ENCODE peak calls at places on chromosomes 6 and 20, in four cellular contexts. N is CD8-positive, alpha-beta T cell; S is prostate gland; E is sigmoid colon. W is an unnamed sample. For H3K4me1, the result is how much of the 10 kb centered on the place peaks cover.

GRCh38 chr6:99289701-99290100 is 59.8 kb downstream of the FAXC start:
- DNase-seq in N (no peak), S (no peak), E (no peak), W (no peak)

GRCh38 chr20:3751664-3752385 is 15.7 kb downstream of the ADISSP start:
- DNase-seq in S (no peak), N (peak), E (peak), W (peak)

GRCh38 chr20:32877507-32877906 is 18.8 kb downstream of the EFCAB8 start:
- DNase-seq in E (peak), N (no peak), S (no peak), W (no peak)

GRCh38 chr6:31908791-31909190 is 6.9 kb upstream of the ZBTB12 start:
- DNase-seq in E (no peak), N (no peak), S (no peak), W (no peak)

GRCh38 chr20:1423625-1424106 is 30.8 kb upstream of the FKBP1A start:
- DNase-seq in E (no peak), N (no peak), S (peak), W (no peak)

GRCh38 chr6:19424853-19425252 is 412.3 kb upstream of the ID4 start:
- DNase-seq in E (no peak), S (no peak), N (no peak), W (no peak)

GRCh38 chr6:38110407-38111025 is 291.0 kb downstream of the ZFAND3 start:
- DNase-seq in E (no peak), N (no peak), S (no peak), W (no peak)

GRCh38 chr6:155142902-155143609 is 120.8 kb upstream of the CLDN20 start:
- DNase-seq in E (no peak), N (no peak), S (no peak), W (no peak)

GRCh38 chr6:71035871-71036270 is 79.0 kb upstream of the B3GAT2 start:
- DNase-seq in E (no peak), N (no peak), S (no peak), W (no peak)

GRCh38 chr6:29728173-29728879 is 5.1 kb downstream of the HLA-F start:
- DNase-seq in E (no peak), S (no peak), N (no peak), W (no peak)

GRCh38 chr20:10665791-10666190 is 8.0 kb downstream of the JAG1 start:
- DNase-seq in E (peak), N (no peak), S (peak), W (no peak)

GRCh38 chr6:118784641-118785164 is 109.2 kb upstream of the ASF1A start:
- DNase-seq in E (no peak), S (no peak), N (no peak), W (no peak)

GRCh38 chr20:2955257-2955950 is 82.1 kb downstream of the PTPRA start:
- DNase-seq in E (no peak), S (no peak), N (no peak), W (no peak)

GRCh38 chr20:37775200-37775599 is 81.4 kb downstream of the CTNNBL1 start:
- DNase-seq in E (no peak), N (no peak), S (no peak), W (no peak)

GRCh38 chr20:37774143-37774542 is 80.3 kb downstream of the CTNNBL1 start:
- DNase-seq in N (no peak), S (no peak), E (no peak), W (no peak)

GRCh38 chr20:37770908-37771307 is 77.1 kb downstream of the CTNNBL1 start:
- DNase-seq in S (no peak), E (no peak), N (no peak), W (no peak)

GRCh38 chr20:37776049-37776448 is 82.2 kb downstream of the CTNNBL1 start:
- DNase-seq in S (no peak), N (no peak), E (no peak), W (no peak)

DNA sequence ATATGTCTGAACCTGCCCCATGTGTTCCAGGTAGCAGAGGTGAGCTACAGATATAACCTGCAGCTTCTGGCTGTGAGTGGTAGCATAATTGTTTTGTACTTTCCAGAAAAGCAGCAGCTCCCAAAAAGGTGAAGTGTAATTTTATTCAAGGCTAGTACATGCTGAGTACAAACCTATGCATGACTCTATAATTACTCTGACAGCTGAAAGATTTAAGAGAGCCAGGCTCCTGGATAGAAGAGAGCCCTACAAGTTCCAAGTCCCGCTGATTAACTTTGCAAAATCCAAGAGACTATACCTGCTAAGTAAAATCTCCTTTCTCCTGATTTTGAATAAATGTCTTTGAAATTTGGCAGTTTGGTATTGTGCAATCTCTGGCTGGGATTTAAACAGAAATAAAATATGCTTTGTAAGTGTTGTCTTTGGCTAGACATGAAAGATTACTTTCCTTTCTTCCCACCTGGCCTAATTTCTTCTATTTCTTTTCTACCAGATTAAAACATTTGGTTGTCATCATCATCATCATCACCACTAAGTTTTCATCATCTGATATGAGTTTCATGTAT is 79.5 kb downstream of the CTNNBL1 start:
- DNase-seq in E (no peak), N (no peak), S (no peak), W (no peak)
- H3K4me1 ChIP-seq in E (under half), N (under half), S (under half), W (under half)

GRCh38 chr6:158565482-158566040 is 5.7 kb downstream of the TMEM181 start:
- DNase-seq in N (no peak), E (no peak), S (no peak), W (no peak)
- TF ChIP-seq CTCF in N (no peak), E (no peak), S (no peak), W (no peak)

GRCh38 chr6:42179956-42180335 is 6.8 kb downstream of the GUCA1A start:
- DNase-seq in S (no peak), E (no peak), N (no peak), W (no peak)

GRCh38 chr6:42176981-42177380 is 3.8 kb downstream of the GUCA1A start:
- DNase-seq in E (no peak), S (no peak), N (no peak), W (no peak)

GRCh38 chr6:42175860-42176259 is 2.7 kb downstream of the GUCA1A start:
- DNase-seq in N (no peak), S (no peak), E (no peak), W (no peak)

GRCh38 chr6:42179261-42179955 is 6.2 kb downstream of the GUCA1A start:
- DNase-seq in N (no peak), S (no peak), E (no peak), W (no peak)

GRCh38 chr6:42177514-42178364 is 4.6 kb downstream of the GUCA1A start:
- DNase-seq in E (no peak), N (no peak), S (no peak), W (no peak)
- H3K4me3 ChIP-seq in E (no peak), N (no peak), S (no peak), W (no peak)

DNA sequence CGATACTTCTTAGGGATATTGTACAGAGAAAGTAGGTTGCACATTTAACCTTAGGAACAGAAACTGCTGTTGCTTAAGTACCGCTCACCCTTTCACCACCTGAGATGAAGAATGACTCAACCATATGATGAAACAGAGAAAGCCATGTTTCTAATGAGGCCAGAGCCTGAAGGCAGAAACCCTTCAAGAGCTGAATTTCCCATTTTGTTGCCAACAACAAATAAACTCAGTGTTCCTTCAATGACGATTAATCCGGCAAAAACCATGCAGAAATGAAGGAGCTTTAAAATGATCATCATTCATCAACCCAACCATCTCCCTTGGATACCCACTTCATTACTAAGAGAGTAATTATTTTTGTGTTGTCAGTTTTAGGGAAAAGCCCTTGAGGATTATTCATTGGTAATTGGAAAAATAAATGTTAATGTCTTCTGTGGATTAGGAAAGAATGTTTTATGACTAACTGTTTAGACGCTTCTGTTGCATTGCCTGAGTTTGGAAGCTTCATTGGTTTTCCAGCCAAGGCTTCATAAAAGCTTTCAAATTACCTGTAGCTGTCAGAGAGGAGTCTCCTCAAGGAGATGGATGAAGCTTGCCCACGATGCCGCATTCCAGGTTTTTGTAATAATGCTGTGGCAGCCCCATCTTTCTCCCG is 112.1 kb upstream of the IYD start:
- DNase-seq in S (no peak), N (no peak), E (no peak), W (no peak)
- H3K4me1 ChIP-seq in S (under half), N (under half), E (under half), W (under half)

GRCh38 chr20:58719971-58720371 is 27.4 kb downstream of the NPEPL1 start:
- DNase-seq in S (peak), N (no peak), E (peak), W (peak)
- TF ChIP-seq CTCF in S (no peak), N (no peak), E (no peak), W (no peak)

DNA sequence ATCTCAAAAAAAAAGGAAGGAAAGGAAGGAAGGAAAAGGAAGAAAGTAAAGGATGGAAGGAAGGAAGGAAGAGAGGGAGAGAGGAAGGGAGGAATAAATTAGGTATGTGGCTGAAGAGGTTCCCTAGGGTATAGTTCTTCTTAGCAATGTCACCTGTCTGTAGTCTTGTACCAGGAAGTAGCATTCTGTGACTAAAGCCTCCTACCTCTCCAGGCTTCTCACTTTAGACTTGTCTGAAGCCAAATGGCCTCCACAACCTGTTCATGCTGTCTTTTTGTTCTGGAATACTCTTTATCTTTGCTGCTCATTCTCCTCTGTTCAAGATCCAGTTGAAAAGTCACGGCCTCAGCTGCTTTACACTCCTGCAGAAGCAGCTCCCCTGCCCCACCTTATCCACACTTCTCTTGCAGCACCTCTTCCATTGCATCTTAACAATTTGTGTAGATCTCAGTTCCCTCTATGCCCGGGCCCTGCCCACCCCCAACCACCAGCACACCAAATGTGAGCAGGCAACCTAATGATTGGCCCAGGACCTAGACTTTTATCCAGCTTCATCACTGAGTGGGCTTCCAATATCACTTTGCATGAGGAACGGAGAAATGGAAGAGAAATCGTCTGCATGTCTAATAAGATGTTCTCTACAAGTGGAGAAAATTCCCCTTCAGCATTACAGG is 19.1 kb downstream of the GCNT2 start:
- DNase-seq in E (no peak), N (no peak), S (no peak), W (no peak)
- H3K4me3 ChIP-seq in E (no peak), N (no peak), S (no peak), W (no peak)

GRCh38 chr20:50921055-50921454 is 10.2 kb downstream of the ADNP start:
- DNase-seq in E (no peak), N (no peak), S (no peak), W (no peak)

GRCh38 chr20:50916934-50917333 is 14.3 kb downstream of the ADNP start:
- DNase-seq in S (no peak), E (no peak), N (no peak), W (no peak)

GRCh38 chr20:50918403-50918802 is 12.8 kb downstream of the ADNP start:
- DNase-seq in S (no peak), E (no peak), N (no peak), W (no peak)

GRCh38 chr20:50921783-50922501 is 9.3 kb downstream of the ADNP start:
- DNase-seq in N (no peak), S (no peak), E (no peak), W (no peak)

DNA sequence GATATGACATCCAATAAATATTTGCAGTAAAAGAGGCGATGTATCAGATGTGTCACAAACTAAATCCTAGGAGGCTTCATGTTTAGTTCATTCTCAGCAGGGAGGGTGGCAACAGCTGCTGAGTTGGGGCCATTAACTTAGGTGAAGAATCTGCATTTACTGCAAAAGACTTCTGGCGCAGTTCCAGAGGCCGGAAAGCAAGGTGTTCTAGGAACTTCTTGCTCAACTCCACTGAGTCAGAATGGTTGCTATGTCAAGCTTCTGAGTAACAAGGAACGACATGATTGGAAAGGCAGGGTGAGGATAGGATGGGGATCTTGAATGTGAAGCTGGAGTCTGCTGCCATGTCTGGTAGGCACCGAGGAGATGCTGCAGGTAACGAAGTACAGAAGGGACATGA is 11.7 kb downstream of the ADNP start:
- DNase-seq in E (peak), S (peak), N (no peak), W (no peak)
- H3K4me1 ChIP-seq in E (under half), S (under half), N (half or more), W (under half)

DNA sequence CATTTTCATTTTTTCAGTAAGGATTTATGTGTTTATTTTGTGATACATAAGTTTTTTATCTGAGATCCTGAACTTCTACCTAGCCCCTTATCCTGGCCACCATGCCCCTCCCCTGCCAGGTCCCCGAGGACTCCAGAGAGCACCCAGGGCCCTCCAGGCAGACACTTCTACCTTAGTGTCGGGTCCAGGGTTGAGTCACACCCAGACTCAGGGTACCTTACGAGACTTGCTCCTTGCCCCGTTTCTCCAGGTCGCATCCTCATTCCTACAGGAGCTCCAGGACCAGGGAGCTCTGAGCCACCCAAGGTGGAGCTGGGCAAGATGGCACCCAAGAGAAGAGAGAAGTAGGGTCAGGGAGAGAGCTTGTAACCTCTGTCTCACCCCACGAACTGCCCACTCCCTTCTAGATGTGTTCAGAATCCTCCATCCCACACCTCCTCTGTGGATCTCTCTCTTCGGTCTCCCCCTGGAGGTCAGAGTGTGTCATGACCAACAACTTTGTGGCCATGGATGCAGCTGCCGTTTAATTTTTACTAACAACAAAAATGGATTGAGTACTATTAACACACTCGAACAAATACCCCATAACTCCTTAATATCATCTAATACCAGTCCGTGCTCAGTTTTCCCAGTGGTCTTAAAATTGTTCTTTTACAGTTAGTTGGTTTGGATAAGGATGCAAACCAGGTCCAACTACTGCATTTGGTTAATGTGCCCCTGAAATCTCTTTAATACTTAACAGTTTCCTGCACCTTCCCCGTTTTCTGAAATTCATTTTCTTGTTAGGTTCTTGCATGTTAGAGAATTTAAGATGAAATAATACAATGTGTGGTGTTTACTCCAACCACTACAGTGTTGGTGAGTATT is 130.6 kb upstream of the INSM1 start:
- DNase-seq in E (no peak), N (no peak), S (peak), W (no peak)
- TF ChIP-seq CTCF in E (peak), N (peak), S (peak), W (peak)

GRCh38 chr6:67889682-67889995 is 745.4 kb upstream of the ADGRB3 start:
- DNase-seq in S (no peak), E (no peak), N (no peak), W (no peak)
- H3K4me3 ChIP-seq in S (no peak), E (no peak), N (no peak), W (no peak)

GRCh38 chr6:165091121-165091785 is 218.2 kb downstream of the C6orf118 start:
- DNase-seq in E (no peak), S (no peak), N (no peak), W (no peak)
- H3K4me1 ChIP-seq in E (under half), S (under half), N (under half), W (under half)

W was measured in left lung.